ENCODE peak calls at places on chromosomes 7 and 10, in seven cellular contexts. P is lung; H is CD4-positive, alpha-beta T cell; U is ovary; O is naive thymus-derived CD4-positive, alpha-beta T cell; F is psoas muscle; K is body of pancreas. J is an unnamed sample.
A peak's percentile ranks its signal among the peaks of the same experiment; 100 is the strongest.

GRCh38 chr7:99422091-99422624 is 13.4 kb downstream of the BUD31 start:
- DNase-seq in K (no peak), H (no peak), P (no peak), F (no peak), U (no peak), O (no peak), J (no peak)

GRCh38 chr7:43053968-43054367 is 58.5 kb upstream of the HECW1 start:
- DNase-seq in P (no peak), F (no peak), U (no peak), K (no peak), H (no peak), O (no peak), J (no peak)

GRCh38 chr7:144386741-144387140 is 16.8 kb downstream of the NOBOX start:
- DNase-seq in H (no peak), P (no peak), U (no peak), O (no peak), K (no peak), F (no peak), J (no peak)

GRCh38 chr7:110386914-110387313 is 704.0 kb upstream of the LRRN3 start:
- DNase-seq in O (no peak), K (no peak), P (no peak), H (no peak), U (no peak), F (no peak), J (no peak)

GRCh38 chr10:110244550-110244949 is 37.1 kb downstream of the MXI1 start:
- DNase-seq in F (no peak), U (no peak), H (no peak), K (no peak), P (no peak), O (no peak), J (no peak)

GRCh38 chr7:116708248-116708647 is 36.3 kb downstream of the MET start:
- DNase-seq in K (no peak), P (no peak), H (no peak), O (no peak), F (no peak), U (no peak), J (no peak)

GRCh38 chr10:22560391-22561239 is 153.8 kb downstream of the PIP4K2A start:
- DNase-seq in U (no peak), K (no peak), O (no peak), H (no peak), F (no peak), P (no peak), J (no peak)

GRCh38 chr7:152579070-152579469 is 96.9 kb downstream of the XRCC2 start:
- DNase-seq in P (no peak), F (no peak), O (no peak), H (no peak), U (no peak), K (no peak), J (no peak)

GRCh38 chr7:149753370-149754233 is 19.8 kb downstream of the ZNF467 start:
- DNase-seq in H (no peak), K (peak; percentile 35), P (peak; percentile 39), F (no peak), O (no peak), U (no peak), J (peak; percentile 45)

GRCh38 chr7:149620961-149621360 is 123.4 kb upstream of the ZNF746 start:
- DNase-seq in F (no peak), P (no peak), K (no peak), U (no peak), H (no peak), O (no peak), J (no peak)

GRCh38 chr10:21572578-21572977 is 38.5 kb downstream of the MLLT10 start:
- DNase-seq in F (peak; percentile 43), U (peak; percentile 56), K (peak; percentile 23), P (no peak), O (no peak), H (no peak), J (peak; percentile 66)

GRCh38 chr10:67836491-67836890 is 1.5 kb downstream of the DNAJC12 start:
- DNase-seq in H (no peak), F (no peak), P (no peak), U (no peak), O (no peak), K (no peak), J (no peak)

GRCh38 chr7:28362812-28363211 is 49.5 kb upstream of the CREB5 start:
- DNase-seq in K (no peak), O (no peak), F (no peak), H (no peak), U (no peak), P (no peak), J (no peak)

GRCh38 chr10:58319599-58319998 is 15.2 kb upstream of the UBE2D1 start:
- DNase-seq in O (no peak), K (no peak), H (no peak), P (no peak), U (no peak), F (no peak), J (peak; percentile 29)

GRCh38 chr7:14144109-14144508 is 154.6 kb upstream of the ETV1 start:
- DNase-seq in O (no peak), F (no peak), K (no peak), P (no peak), U (no peak), H (no peak), J (no peak)

GRCh38 chr10:15817407-15818046 is 42.8 kb downstream of the MINDY3 start:
- DNase-seq in O (no peak), K (no peak), U (no peak), F (no peak), P (no peak), H (no peak), J (no peak)

GRCh38 chr7:157432957-157433576 is 96.3 kb downstream of the DNAJB6 start:
- DNase-seq in F (no peak), U (no peak), H (peak; percentile 58), P (no peak), O (peak; percentile 37), K (peak; percentile 44), J (peak; percentile 31)

GRCh38 chr7:150451833-150452431 is 1.5 kb downstream of the GIMAP8 start:
- DNase-seq in K (peak; percentile 23), P (no peak), F (no peak), U (no peak), H (peak; percentile 28), O (peak; percentile 30), J (no peak)

GRCh38 chr10:35910234-35910633 is 268.1 kb upstream of the FZD8 start:
- DNase-seq in F (no peak), K (no peak), P (no peak), H (no peak), U (no peak), O (no peak), J (no peak)

GRCh38 chr10:59857049-59857448 is 49.3 kb downstream of the CCDC6 start:
- DNase-seq in P (no peak), H (no peak), O (no peak), K (no peak), U (no peak), F (no peak), J (no peak)

DNA sequence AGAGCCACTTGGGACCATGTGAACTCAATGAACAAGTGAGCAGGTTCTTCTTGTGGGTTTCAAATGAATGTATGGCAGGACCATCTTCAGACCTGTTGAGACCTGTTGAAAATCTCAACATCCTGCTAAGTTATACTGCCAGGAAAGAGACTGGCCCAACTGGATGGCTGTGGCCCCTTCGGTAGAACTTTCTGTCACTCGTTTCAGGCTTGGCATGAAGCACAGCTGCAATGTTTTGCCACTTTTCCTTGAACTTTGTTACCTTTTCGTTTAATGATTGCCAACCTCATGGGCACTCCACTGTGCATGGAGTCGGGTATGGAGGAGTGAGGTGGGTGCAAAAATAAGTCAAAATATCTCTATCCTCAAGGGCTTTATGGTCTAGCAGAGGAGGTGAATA is 36.7 kb upstream of the SLC35B4 start:
- DNase-seq in K (no peak), O (no peak), H (no peak), P (no peak), U (no peak), F (no peak), J (no peak)
- H3K27ac ChIP-seq in K (no peak overlapping the region), O (no peak overlapping the region), H (no peak overlapping the region), P (no peak overlapping the region), U (no peak overlapping the region), F (no peak overlapping the region), J (no peak overlapping the region)

DNA sequence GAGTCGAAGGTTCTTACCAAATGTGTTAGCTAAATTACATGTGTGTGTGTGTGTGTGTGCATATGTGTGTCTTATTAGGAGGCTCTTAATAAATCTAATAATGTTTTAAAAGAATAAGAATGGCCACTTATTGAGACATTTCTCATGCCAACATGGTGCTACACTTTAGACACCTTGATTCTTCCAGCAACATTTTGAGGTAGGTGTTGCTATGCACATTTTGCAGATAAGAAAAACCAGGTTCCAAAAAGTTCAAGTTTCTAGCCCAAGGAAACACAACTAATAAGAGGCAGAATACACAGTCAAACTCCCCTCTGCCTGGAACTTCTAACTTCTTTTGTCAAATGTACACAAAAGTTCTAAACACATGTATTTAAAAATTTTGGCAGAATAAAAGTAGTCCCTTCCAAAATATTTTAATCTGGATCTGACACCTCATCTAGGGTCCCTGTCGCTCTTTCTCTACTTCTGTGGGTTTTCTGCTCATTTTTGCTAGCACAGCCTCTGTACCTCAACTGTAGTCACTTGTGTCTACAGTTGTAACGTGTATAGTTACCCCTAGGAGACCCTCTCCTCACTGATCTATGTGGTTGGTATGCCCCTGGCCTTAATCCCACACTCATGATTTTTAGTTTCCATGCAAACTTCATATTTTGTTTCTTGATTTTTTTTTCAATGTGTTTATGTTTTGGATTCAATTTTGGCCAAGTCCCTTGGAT is 4.3 kb downstream of the ANKRD1 start:
- DNase-seq in U (no peak), O (no peak), F (no peak), K (no peak), P (no peak), H (no peak), J (no peak)
- H3K27me3 ChIP-seq in U (no peaks in the 10 kb centered on the region), O (no peaks in the 10 kb centered on the region), F (no peaks in the 10 kb centered on the region), K (no peaks in the 10 kb centered on the region), P (no peaks in the 10 kb centered on the region), H (peaks cover 7% of the 10 kb centered on the region), J (no peaks in the 10 kb centered on the region)

GRCh38 chr10:64130152-64130551 is 609.0 kb downstream of the REEP3 start:
- DNase-seq in U (no peak), K (no peak), F (no peak), H (no peak), P (no peak), O (no peak), J (no peak)

GRCh38 chr10:64134676-64135075 is 613.5 kb downstream of the REEP3 start:
- DNase-seq in K (no peak), U (no peak), F (no peak), H (no peak), O (no peak), P (no peak), J (no peak)
- H3K27ac ChIP-seq in K (no peak overlapping the region), U (no peak overlapping the region), F (no peak overlapping the region), H (no peak overlapping the region), O (no peak overlapping the region), P (no peak overlapping the region), J (no peak overlapping the region)

GRCh38 chr7:132309102-132309805 is 267.0 kb downstream of the PLXNA4 start:
- DNase-seq in K (no peak), O (no peak), H (no peak), F (no peak), U (no peak), P (no peak), J (no peak)

GRCh38 chr7:132311747-132312146 is 264.5 kb downstream of the PLXNA4 start:
- DNase-seq in O (no peak), P (no peak), F (no peak), K (no peak), H (no peak), U (no peak), J (no peak)

GRCh38 chr7:132307465-132307864 is 268.8 kb downstream of the PLXNA4 start:
- DNase-seq in H (no peak), F (no peak), U (no peak), O (no peak), K (no peak), P (no peak), J (no peak)

GRCh38 chr7:132317856-132318255 is 258.4 kb downstream of the PLXNA4 start:
- DNase-seq in K (no peak), F (no peak), P (no peak), O (no peak), H (no peak), U (no peak), J (no peak)

GRCh38 chr7:132312531-132313070 is 263.7 kb downstream of the PLXNA4 start:
- DNase-seq in K (no peak), O (no peak), P (no peak), H (no peak), U (no peak), F (no peak), J (no peak)
- H3K27me3 ChIP-seq in K (no peaks in the 10 kb centered on the region), O (no peaks in the 10 kb centered on the region), P (no peaks in the 10 kb centered on the region), H (peaks cover 5% of the 10 kb centered on the region), U (no peaks in the 10 kb centered on the region), F (peaks cover 3% of the 10 kb centered on the region), J (no peaks in the 10 kb centered on the region)